ENCODE peak calls at places on chromosomes 2 and 18, in five cellular contexts. G is upper lobe of right lung, J is mucosa of gallbladder, N is type B pancreatic cell, O is HFF-Myc. S is an unnamed sample.

GRCh38 chr2:36178384-36178783 is 177.2 kb upstream of the CRIM1 start:
- DNase-seq in O (no peak), N (no peak), J (no peak), G (no peak), S (no peak)

GRCh38 chr2:201987426-201987825 is 46.2 kb upstream of the FZD7 start:
- DNase-seq in G (no peak), O (no peak), N (no peak), J (no peak), S (peak)

GRCh38 chr18:64639536-64639935 is 490.6 kb upstream of the LINC00305 start:
- DNase-seq in G (no peak), J (no peak), N (no peak), O (no peak), S (no peak)

GRCh38 chr2:208134928-208135586 is 5.4 kb upstream of the CRYGC start:
- DNase-seq in G (no peak), N (no peak), J (no peak), O (no peak), S (no peak)

GRCh38 chr2:70113396-70114100 is 26.3 kb downstream of the PCBP1 start:
- DNase-seq in G (no peak), J (no peak), N (no peak), O (no peak), S (no peak)

GRCh38 chr2:43853141-43854081 is 14.6 kb downstream of the ABCG8 start:
- DNase-seq in G (no peak), N (peak), O (no peak), J (peak), S (no peak)

GRCh38 chr2:157835425-157835824 is 40.7 kb downstream of the ACVR1 start:
- DNase-seq in N (no peak), O (no peak), J (no peak), G (no peak), S (no peak)

GRCh38 chr2:69762513-69763494 is 20.9 kb downstream of the ANXA4 start:
- DNase-seq in J (no peak), N (no peak), O (no peak), G (no peak), S (no peak)

S was measured in cardiac septum.